ENCODE peak calls at places on chromosomes 16 and 17, in eight cellular contexts. H is T-helper 17 cell; D is HCEC 1CT; U is CD4-positive, alpha-beta memory T cell; I is NCI-H1417; E is activated CD4-positive, alpha-beta T cell treated with anti-CD3 and anti-CD28 coated beads, Interleukin-2, amount 10 ng/mL, durations not matched to agents 24 days and 14 days; C is GM12891; R is fibroblast of the conjunctiva. B is an unnamed sample.

GRCh38 chr17:79944251-79944812 is 91.3 kb downstream of the TBC1D16 start:
- DNase-seq in E (no peak), R (no peak), I (no peak), D (no peak), U (no peak), H (no peak), C (no peak), B (no peak)

GRCh38 chr17:80545499-80545826 is 825 bp downstream of the RPTOR start:
- DNase-seq in U (no peak), D (no peak), R (no peak), H (no peak), I (no peak), E (no peak), C (no peak), B (no peak)

GRCh38 chr17:3535253-3535995 is 22.2 kb downstream of the TRPV3 start:
- DNase-seq in E (peak), I (peak), D (peak), U (peak), H (peak), R (peak), C (peak), B (peak)

GRCh38 chr16:68512742-68513141 is 26.3 kb upstream of the ZFP90 start:
- DNase-seq in R (no peak), U (no peak), I (no peak), E (no peak), D (no peak), C (no peak), H (no peak), B (no peak)

GRCh38 chr16:56625140-56625942 is at the start of gene MT1E:
- DNase-seq in C (no peak), I (peak), D (peak), E (peak), U (no peak), H (peak), R (no peak), B (peak)

GRCh38 chr16:66271074-66272060 is 95.1 kb upstream of the CDH5 start:
- DNase-seq in H (no peak), D (no peak), E (no peak), I (no peak), U (no peak), R (no peak), C (no peak), B (no peak)

GRCh38 chr16:23434380-23434779 is 18.6 kb downstream of the COG7 start:
- DNase-seq in R (peak), I (peak), D (peak), U (no peak), E (peak), C (peak), H (no peak), B (no peak)

GRCh38 chr17:4706121-4706520 is 2.2 kb upstream of the PELP1 start:
- DNase-seq in C (no peak), I (no peak), D (peak), R (no peak), E (peak), U (no peak), H (no peak), B (no peak)

GRCh38 chr16:70670175-70670574 is 15.7 kb downstream of the MTSS2 start:
- DNase-seq in H (no peak), D (no peak), U (no peak), R (no peak), I (no peak), C (no peak), E (no peak), B (no peak)

GRCh38 chr16:10892782-10893181 is 15.8 kb downstream of the CIITA start:
- DNase-seq in H (no peak), C (no peak), U (no peak), E (no peak), D (no peak), I (no peak), R (no peak), B (no peak)

GRCh38 chr16:4895366-4895765 is 41.6 kb downstream of the PPL start:
- DNase-seq in D (no peak), H (no peak), U (no peak), C (no peak), R (no peak), I (no peak), E (no peak), B (no peak)

GRCh38 chr16:83956336-83957289 is 3.6 kb downstream of the OSGIN1 start:
- DNase-seq in I (peak), C (peak), H (peak), U (peak), D (peak), R (peak), E (peak), B (peak)

B was measured in posterior cingulate gyrus.